ENCODE peak calls at places on chromosome 4, in six cellular contexts. K is NCI-H748 treated with DMSO at 0.1 percent for 48 hours, G is heart left ventricle, Q is GM03348, F is DMS53, N is osteocyte. C is an unnamed sample.

GRCh38 chr4:119299221-119300071 is 22.5 kb downstream of the FABP2 start:
- DNase-seq in K (no peak), F (no peak), Q (peak), N (no peak), G (no peak), C (no peak)

GRCh38 chr4:110793381-110793801 is 170.5 kb upstream of the PITX2 start:
- DNase-seq in K (no peak), Q (peak), F (no peak), G (no peak), N (no peak), C (no peak)

GRCh38 chr4:1494416-1495315 is 88.4 kb upstream of the NKX1-1 start:
- DNase-seq in Q (no peak), K (no peak), F (no peak), N (no peak), G (no peak), C (no peak)

GRCh38 chr4:168914095-168914494 is 96.0 kb downstream of the CBR4 start:
- DNase-seq in F (no peak), G (no peak), N (no peak), K (no peak), Q (no peak), C (no peak)

GRCh38 chr4:164197556-164197955 is 556.4 kb upstream of the SMIM31 start:
- DNase-seq in G (no peak), F (no peak), Q (no peak), K (no peak), N (no peak), C (no peak)

GRCh38 chr4:55543858-55544257 is 2.9 kb downstream of the CLOCK start:
- DNase-seq in N (no peak), Q (peak), K (no peak), F (no peak), G (no peak), C (no peak)

GRCh38 chr4:155676430-155676825 is 9.8 kb downstream of the GUCY1A1 start:
- DNase-seq in G (no peak), K (peak), N (no peak), F (no peak), Q (no peak), C (no peak)

GRCh38 chr4:67152976-67153375 is 392.3 kb downstream of the CENPC start:
- DNase-seq in N (no peak), Q (no peak), G (no peak), K (no peak), F (peak), C (no peak)

GRCh38 chr4:8559524-8560264 is 20.5 kb upstream of the GPR78 start:
- DNase-seq in N (no peak), K (no peak), Q (no peak), G (no peak), F (no peak), C (no peak)

GRCh38 chr4:102213031-102213430 is 132.3 kb downstream of the SLC39A8 start:
- DNase-seq in F (no peak), N (no peak), K (no peak), G (no peak), Q (no peak), C (no peak)

GRCh38 chr4:6516762-6517161 is 44.3 kb upstream of the PPP2R2C start:
- DNase-seq in G (peak), Q (no peak), N (no peak), K (no peak), F (no peak), C (no peak)

GRCh38 chr4:112585977-112586736 is 50.6 kb downstream of the ZGRF1 start:
- DNase-seq in K (no peak), F (no peak), N (no peak), Q (no peak), G (no peak), C (no peak)

GRCh38 chr4:3422241-3422801 is 19.4 kb upstream of the HGFAC start:
- DNase-seq in K (no peak), N (no peak), G (no peak), F (no peak), Q (no peak), C (no peak)

GRCh38 chr4:68216501-68216900 is 29.0 kb downstream of the TMPRSS11B start:
- DNase-seq in G (no peak), K (no peak), F (no peak), N (no peak), Q (no peak), C (no peak)

GRCh38 chr4:72112514-72113156 is 80.8 kb downstream of the NPFFR2 start:
- DNase-seq in N (no peak), F (peak), K (no peak), G (no peak), Q (no peak), C (no peak)

GRCh38 chr4:2946812-2947600 is 16.2 kb downstream of the NOP14 start:
- DNase-seq in G (no peak), Q (no peak), F (no peak), N (no peak), K (no peak), C (no peak)

GRCh38 chr4:153393397-153393796 is 48.9 kb downstream of the MND1 start:
- DNase-seq in Q (peak), F (peak), N (no peak), G (no peak), K (no peak), C (no peak)

GRCh38 chr4:91488946-91489345 is 814.8 kb upstream of the GRID2 start:
- DNase-seq in Q (no peak), F (no peak), N (no peak), K (no peak), G (no peak), C (no peak)

GRCh38 chr4:7158991-7159390 is 33.3 kb upstream of the SORCS2 start:
- DNase-seq in F (no peak), Q (no peak), G (peak), K (no peak), N (no peak), C (no peak)

GRCh38 chr4:34422472-34422871 is 1821.8 kb downstream of the ARAP2 start:
- DNase-seq in G (no peak), F (peak), N (no peak), Q (no peak), K (peak), C (no peak)

GRCh38 chr4:73669410-73670183 is 49.4 kb upstream of the RASSF6 start:
- DNase-seq in G (no peak), K (no peak), Q (no peak), F (no peak), N (no peak), C (no peak)

GRCh38 chr4:126986828-126987227 is 645.9 kb upstream of the INTU start:
- DNase-seq in G (no peak), N (no peak), F (no peak), K (no peak), Q (peak), C (no peak)

GRCh38 chr4:155705664-155706063 is 39.0 kb downstream of the GUCY1A1 start:
- DNase-seq in G (no peak), K (no peak), N (no peak), Q (peak), F (peak), C (no peak)

GRCh38 chr4:156764145-156764544 is 207.5 kb downstream of the PDGFC start:
- DNase-seq in F (no peak), G (no peak), Q (peak), N (no peak), K (no peak), C (no peak)

GRCh38 chr4:2322227-2322626 is 60.3 kb upstream of the MXD4 start:
- DNase-seq in G (peak), K (no peak), Q (no peak), N (peak), F (no peak), C (no peak)

GRCh38 chr4:10926025-10926424 is 241.5 kb upstream of the CLNK start:
- DNase-seq in N (no peak), Q (peak), F (peak), G (no peak), K (no peak), C (no peak)

GRCh38 chr4:142840516-142841123 is 5.5 kb downstream of the INPP4B start:
- DNase-seq in G (no peak), Q (peak), F (peak), K (peak), N (no peak), C (no peak)

GRCh38 chr4:98653006-98653405 is 5.4 kb downstream of the TSPAN5 start:
- DNase-seq in G (no peak), Q (peak), K (no peak), N (no peak), F (no peak), C (no peak)

C was measured in activated T-helper 1 cell treated with anti-CD3 and anti-CD28 coated beads, Interleukin-2, amount 50 U/mL, for 16 hours.